ENCODE peak calls at places on chromosomes 16 and 17, in five cellular contexts. One of them, this sample, is unnamed.

GRCh38 chr17:33318241-33318640 is 25.1 kb upstream of the ASIC2 start:
- DNase-seq in CD8-positive, alpha-beta T cell: no peak
- DNase-seq in upper lobe of right lung: no peak
- DNase-seq in DND-41: no peak
- DNase-seq in lower lobe of right lung: no peak
- DNase-seq in this sample: no peak

GRCh38 chr17:62927083-62927482 is 39.0 kb upstream of the TANC2 start:
- DNase-seq in CD8-positive, alpha-beta T cell: no peak
- DNase-seq in upper lobe of right lung: no peak
- DNase-seq in DND-41: no peak
- DNase-seq in lower lobe of right lung: no peak
- DNase-seq in this sample: no peak

GRCh38 chr17:44900894-44901293 is 1.6 kb upstream of the EFTUD2 start:
- DNase-seq in CD8-positive, alpha-beta T cell: no peak
- DNase-seq in upper lobe of right lung: no peak
- DNase-seq in DND-41: no peak
- DNase-seq in lower lobe of right lung: no peak
- DNase-seq in this sample: no peak

GRCh38 chr17:42675984-42676423 is 790 bp downstream of the PLEKHH3 start:
- DNase-seq in CD8-positive, alpha-beta T cell: no peak
- DNase-seq in upper lobe of right lung: peak; percentile 88
- DNase-seq in DND-41: peak; percentile 28
- DNase-seq in lower lobe of right lung: peak; percentile 82
- DNase-seq in this sample: no peak

GRCh38 chr17:13228711-13229110 is 210.9 kb upstream of the ELAC2 start:
- DNase-seq in CD8-positive, alpha-beta T cell: no peak
- DNase-seq in upper lobe of right lung: no peak
- DNase-seq in DND-41: no peak
- DNase-seq in lower lobe of right lung: no peak
- DNase-seq in this sample: no peak

GRCh38 chr17:42908872-42909700 is 8.5 kb downstream of the G6PC1 start:
- DNase-seq in CD8-positive, alpha-beta T cell: no peak
- DNase-seq in upper lobe of right lung: no peak
- DNase-seq in DND-41: no peak
- DNase-seq in lower lobe of right lung: no peak
- DNase-seq in this sample: no peak

GRCh38 chr16:4917117-4917516 is 19.8 kb downstream of the PPL start:
- DNase-seq in CD8-positive, alpha-beta T cell: no peak
- DNase-seq in upper lobe of right lung: no peak
- DNase-seq in DND-41: no peak
- DNase-seq in lower lobe of right lung: no peak
- DNase-seq in this sample: no peak

GRCh38 chr16:64990101-64990500 is 131.8 kb downstream of the CDH11 start:
- DNase-seq in CD8-positive, alpha-beta T cell: no peak
- DNase-seq in upper lobe of right lung: no peak
- DNase-seq in DND-41: no peak
- DNase-seq in lower lobe of right lung: no peak
- DNase-seq in this sample: no peak

GRCh38 chr16:13181432-13181831 is 280.0 kb downstream of the SHISA9 start:
- DNase-seq in CD8-positive, alpha-beta T cell: no peak
- DNase-seq in upper lobe of right lung: no peak
- DNase-seq in DND-41: no peak
- DNase-seq in lower lobe of right lung: no peak
- DNase-seq in this sample: no peak

GRCh38 chr16:89581861-89582563 is 6.5 kb downstream of the CPNE7 start:
- DNase-seq in CD8-positive, alpha-beta T cell: no peak
- DNase-seq in upper lobe of right lung: no peak
- DNase-seq in DND-41: no peak
- DNase-seq in lower lobe of right lung: no peak
- DNase-seq in this sample: no peak

GRCh38 chr16:69481901-69482341 is 57.5 kb downstream of the CYB5B start:
- DNase-seq in CD8-positive, alpha-beta T cell: no peak
- DNase-seq in upper lobe of right lung: peak; percentile 92
- DNase-seq in DND-41: no peak
- DNase-seq in lower lobe of right lung: peak; percentile 89
- DNase-seq in this sample: peak; percentile 38

GRCh38 chr16:14658063-14658462 is 25.3 kb downstream of the BFAR start:
- DNase-seq in CD8-positive, alpha-beta T cell: no peak
- DNase-seq in upper lobe of right lung: no peak
- DNase-seq in DND-41: peak; percentile 16
- DNase-seq in lower lobe of right lung: no peak
- DNase-seq in this sample: no peak

GRCh38 chr16:79334127-79334526 is 266.4 kb downstream of the MAF start:
- DNase-seq in CD8-positive, alpha-beta T cell: no peak
- DNase-seq in upper lobe of right lung: no peak
- DNase-seq in DND-41: peak; percentile 32
- DNase-seq in lower lobe of right lung: peak; percentile 50
- DNase-seq in this sample: no peak

GRCh38 chr17:6052926-6053325 is 17.3 kb upstream of the WSCD1 start:
- DNase-seq in CD8-positive, alpha-beta T cell: no peak
- DNase-seq in upper lobe of right lung: no peak
- DNase-seq in DND-41: no peak
- DNase-seq in lower lobe of right lung: no peak
- DNase-seq in this sample: no peak

GRCh38 chr17:7292194-7292593 is 2.2 kb downstream of the YBX2 start:
- DNase-seq in CD8-positive, alpha-beta T cell: no peak
- DNase-seq in upper lobe of right lung: no peak
- DNase-seq in DND-41: no peak
- DNase-seq in lower lobe of right lung: no peak
- DNase-seq in this sample: no peak

GRCh38 chr17:3754066-3754457 is 30.4 kb downstream of the HASPIN start:
- DNase-seq in CD8-positive, alpha-beta T cell: no peak
- DNase-seq in upper lobe of right lung: no peak
- DNase-seq in DND-41: no peak
- DNase-seq in lower lobe of right lung: no peak
- DNase-seq in this sample: no peak

GRCh38 chr17:50917418-50917743 is 51.2 kb upstream of the TOB1 start:
- DNase-seq in CD8-positive, alpha-beta T cell: no peak
- DNase-seq in upper lobe of right lung: no peak
- DNase-seq in DND-41: no peak
- DNase-seq in lower lobe of right lung: no peak
- DNase-seq in this sample: no peak

GRCh38 chr17:35094902-35095301 is 24.8 kb downstream of the RAD51D start:
- DNase-seq in CD8-positive, alpha-beta T cell: no peak
- DNase-seq in upper lobe of right lung: no peak
- DNase-seq in DND-41: no peak
- DNase-seq in lower lobe of right lung: no peak
- DNase-seq in this sample: peak; percentile 66

GRCh38 chr16:2212362-2213324 is 2.0 kb upstream of the BRICD5 start:
- DNase-seq in CD8-positive, alpha-beta T cell: no peak
- DNase-seq in upper lobe of right lung: peak; percentile 83
- DNase-seq in DND-41: no peak
- DNase-seq in lower lobe of right lung: peak; percentile 81
- DNase-seq in this sample: no peak

GRCh38 chr16:398551-399277 is 1.7 kb downstream of the NME4 start:
- DNase-seq in CD8-positive, alpha-beta T cell: no peak
- DNase-seq in upper lobe of right lung: peak; percentile 68
- DNase-seq in DND-41: no peak
- DNase-seq in lower lobe of right lung: no peak
- DNase-seq in this sample: no peak

GRCh38 chr16:2009302-2009711 is 314 bp downstream of the ZNF598 start:
- DNase-seq in CD8-positive, alpha-beta T cell: no peak
- DNase-seq in upper lobe of right lung: no peak
- DNase-seq in DND-41: peak; percentile 34
- DNase-seq in lower lobe of right lung: no peak
- DNase-seq in this sample: no peak

GRCh38 chr16:54204756-54205155 is 81.8 kb downstream of the IRX3 start:
- DNase-seq in CD8-positive, alpha-beta T cell: no peak
- DNase-seq in upper lobe of right lung: no peak
- DNase-seq in DND-41: no peak
- DNase-seq in lower lobe of right lung: no peak
- DNase-seq in this sample: no peak

GRCh38 chr17:78458739-78459335 is 80.4 kb downstream of the PGS1 start:
- DNase-seq in CD8-positive, alpha-beta T cell: no peak
- DNase-seq in upper lobe of right lung: no peak
- DNase-seq in DND-41: no peak
- DNase-seq in lower lobe of right lung: no peak
- DNase-seq in this sample: no peak

GRCh38 chr17:76968707-76969597 is 100.7 kb downstream of the MGAT5B start:
- DNase-seq in CD8-positive, alpha-beta T cell: peak; percentile 75
- DNase-seq in upper lobe of right lung: no peak
- DNase-seq in DND-41: peak; percentile 58
- DNase-seq in lower lobe of right lung: peak; percentile 61
- DNase-seq in this sample: peak; percentile 22

GRCh38 chr17:60167095-60167741 is 17.4 kb downstream of the CA4 start:
- DNase-seq in CD8-positive, alpha-beta T cell: no peak
- DNase-seq in upper lobe of right lung: no peak
- DNase-seq in DND-41: no peak
- DNase-seq in lower lobe of right lung: no peak
- DNase-seq in this sample: no peak

DNA sequence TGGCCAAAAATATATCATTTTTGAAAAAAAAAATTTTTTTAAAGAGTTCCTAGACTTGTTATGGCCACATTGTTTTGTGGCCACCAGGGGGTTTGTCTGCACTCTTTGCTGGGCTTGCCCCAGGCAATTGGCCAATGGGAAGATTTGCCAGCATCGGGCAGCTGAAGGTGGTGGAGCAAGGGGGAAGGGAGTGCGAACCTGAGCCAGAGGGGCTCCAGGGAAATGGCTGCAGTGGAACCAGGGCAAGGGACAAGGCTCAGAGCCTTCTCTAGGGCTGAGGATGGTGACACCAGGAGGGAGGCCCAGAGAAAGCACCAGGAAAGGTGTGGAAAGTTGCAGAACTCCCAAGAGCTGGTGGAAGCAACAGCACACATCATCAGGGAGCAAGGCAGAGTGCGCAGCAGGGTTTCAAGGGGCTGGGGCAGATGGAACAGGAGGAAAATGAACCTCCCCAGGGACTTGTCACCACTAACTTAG is 15.5 kb upstream of the CMIP start:
- DNase-seq in CD8-positive, alpha-beta T cell: no peak
- DNase-seq in upper lobe of right lung: no peak
- DNase-seq in DND-41: no peak
- DNase-seq in lower lobe of right lung: no peak
- DNase-seq in this sample: peak; percentile 41
- TF ChIP-seq CTCF in CD8-positive, alpha-beta T cell: no peak
- TF ChIP-seq CTCF in upper lobe of right lung: peak; percentile 59
- TF ChIP-seq CTCF in DND-41: peak; percentile 14
- TF ChIP-seq CTCF in lower lobe of right lung: peak; percentile 55
- TF ChIP-seq CTCF in this sample: peak; percentile 14

DNA sequence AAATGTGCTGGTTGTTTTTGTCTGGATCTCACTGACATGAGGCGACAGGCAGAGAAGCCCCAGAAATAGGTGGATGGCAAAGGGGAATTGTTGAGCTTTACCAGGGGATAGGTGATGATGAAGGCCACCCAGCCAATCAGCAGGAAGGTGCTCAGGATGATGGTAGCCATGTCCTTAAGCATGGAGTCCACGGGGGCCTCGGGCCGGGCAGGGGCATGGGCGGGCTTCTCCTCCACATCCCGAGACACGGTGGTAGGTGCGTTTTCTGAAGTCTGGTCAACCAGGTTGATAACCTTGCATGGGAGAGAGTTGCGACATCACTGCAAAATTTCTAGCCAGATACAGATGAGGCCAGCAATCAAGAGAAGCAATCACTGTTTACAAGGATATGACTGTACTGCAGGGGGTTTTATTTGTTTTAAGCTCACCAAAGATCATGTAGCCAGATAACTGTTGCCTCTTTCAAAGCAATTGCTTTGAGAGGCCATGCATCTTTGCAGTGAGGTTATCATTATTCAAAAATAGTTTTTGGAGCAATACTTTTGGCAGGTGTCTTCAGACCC is 37.3 kb upstream of the ICAM2 start:
- DNase-seq in CD8-positive, alpha-beta T cell: no peak
- DNase-seq in upper lobe of right lung: no peak
- DNase-seq in DND-41: no peak
- DNase-seq in lower lobe of right lung: no peak
- DNase-seq in this sample: no peak
- H3K27ac ChIP-seq in CD8-positive, alpha-beta T cell: no peak overlapping the region
- H3K27ac ChIP-seq in upper lobe of right lung: no peak overlapping the region
- H3K27ac ChIP-seq in DND-41: no peak overlapping the region
- H3K27ac ChIP-seq in lower lobe of right lung: no peak overlapping the region
- H3K27ac ChIP-seq in this sample: no peak overlapping the region

DNA sequence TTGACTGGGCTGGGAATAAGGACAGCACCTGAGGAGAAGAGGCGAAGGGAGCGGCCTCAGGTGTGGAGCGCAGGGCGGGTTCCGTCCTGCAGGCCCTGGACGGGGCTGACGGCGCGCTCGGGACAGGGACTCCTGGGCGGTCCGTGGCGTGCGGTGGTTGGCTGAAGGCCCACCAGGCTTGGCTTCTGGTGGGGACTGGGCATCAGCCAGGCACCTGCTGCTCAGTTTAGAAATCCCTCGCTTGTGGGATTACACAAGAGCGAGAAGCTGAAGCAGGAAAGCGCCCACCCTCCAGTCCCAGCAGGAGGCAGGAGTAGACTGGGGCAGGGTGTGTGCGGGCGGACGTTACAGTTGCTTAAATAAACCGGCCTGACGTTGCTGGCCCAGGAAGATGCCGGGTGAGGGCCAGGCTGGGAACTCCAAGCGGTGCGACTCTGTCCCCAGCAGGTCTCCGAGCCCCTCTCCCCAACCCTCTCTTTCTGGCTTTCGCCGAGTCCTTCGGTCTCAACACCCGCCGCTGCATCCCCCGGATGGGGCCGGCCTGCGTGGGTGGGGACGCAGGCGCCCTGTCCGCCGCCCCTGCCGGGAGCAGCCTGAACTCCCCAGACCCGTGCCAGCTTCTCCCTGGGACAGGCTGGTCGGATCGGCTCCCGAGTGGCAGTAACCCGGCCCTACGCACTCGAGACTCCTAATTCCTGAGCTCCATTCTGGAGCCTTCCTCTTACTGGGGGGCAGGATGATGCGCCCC is 639 bp downstream of the MIF4GD start:
- DNase-seq in CD8-positive, alpha-beta T cell: peak; percentile 43
- DNase-seq in upper lobe of right lung: peak; percentile 89
- DNase-seq in DND-41: peak; percentile 68
- DNase-seq in lower lobe of right lung: peak; percentile 83
- DNase-seq in this sample: peak; percentile 74
- TF ChIP-seq CTCF in CD8-positive, alpha-beta T cell: no peak
- TF ChIP-seq CTCF in upper lobe of right lung: peak; percentile 44
- TF ChIP-seq CTCF in DND-41: peak; percentile 67
- TF ChIP-seq CTCF in lower lobe of right lung: peak; percentile 35
- TF ChIP-seq CTCF in this sample: no peak

GRCh38 chr17:45952814-45953320 is 46.2 kb upstream of the STH start:
- DNase-seq in CD8-positive, alpha-beta T cell: no peak
- DNase-seq in upper lobe of right lung: no peak
- DNase-seq in DND-41: no peak
- DNase-seq in lower lobe of right lung: no peak
- DNase-seq in this sample: no peak
- H3K27ac ChIP-seq in CD8-positive, alpha-beta T cell: no peak overlapping the region
- H3K27ac ChIP-seq in upper lobe of right lung: no peak overlapping the region
- H3K27ac ChIP-seq in DND-41: no peak overlapping the region
- H3K27ac ChIP-seq in lower lobe of right lung: no peak overlapping the region
- H3K27ac ChIP-seq in this sample: no peak overlapping the region